ENCODE peak calls at places on chromosomes 3 and 15, in five cellular contexts. B is right lobe of liver; C is uterus; I is aorta; J is effector memory CD4-positive, alpha-beta T cell. H is an unnamed sample.
A peak's percentile ranks its signal among the peaks of the same experiment; 100 is the strongest.

GRCh38 chr3:143957447-143957846 is 14.2 kb upstream of the DIPK2A start:
- DNase-seq in C (no peak), B (no peak), I (no peak), J (no peak), H (no peak)

GRCh38 chr3:9730747-9731205 is 759 bp upstream of the BRPF1 start:
- DNase-seq in B (no peak), J (no peak), I (no peak), C (no peak), H (no peak)

GRCh38 chr3:142618917-142619401 is 22.8 kb downstream of the PLS1 start:
- DNase-seq in C (no peak), J (no peak), I (no peak), B (no peak), H (peak; percentile 22)

GRCh38 chr3:128433630-128434185 is 33.0 kb downstream of the DNAJB8 start:
- DNase-seq in C (no peak), J (no peak), I (no peak), B (no peak), H (no peak)

GRCh38 chr15:73982251-73982962 is 9.7 kb downstream of the STOML1 start:
- DNase-seq in C (peak; percentile 85), B (peak; percentile 68), J (no peak), I (peak; percentile 96), H (no peak)

GRCh38 chr3:81743096-81744025 is 18.1 kb downstream of the GBE1 start:
- DNase-seq in B (no peak), J (no peak), I (no peak), C (peak; percentile 37), H (no peak)

GRCh38 chr3:126866175-126866759 is 116.6 kb upstream of the PLXNA1 start:
- DNase-seq in B (no peak), C (no peak), J (no peak), I (no peak), H (no peak)

GRCh38 chr15:60009124-60009523 is 5.0 kb downstream of the FOXB1 start:
- DNase-seq in J (no peak), B (no peak), C (no peak), I (no peak), H (no peak)

GRCh38 chr3:88149146-88149515 is 628 bp upstream of the C3orf38 start:
- DNase-seq in J (no peak), C (no peak), B (no peak), I (no peak), H (peak; percentile 23)

GRCh38 chr3:143472731-143473523 is 353.4 kb downstream of the CHST2 start:
- DNase-seq in B (no peak), C (no peak), J (no peak), I (no peak), H (no peak)

GRCh38 chr3:128505771-128506170 is 12.8 kb upstream of the GATA2 start:
- DNase-seq in I (no peak), J (no peak), C (no peak), B (no peak), H (no peak)

GRCh38 chr3:128726691-128727031 is 678 bp downstream of the RAB7A start:
- DNase-seq in J (peak; percentile 20), C (peak; percentile 34), B (peak; percentile 79), I (peak; percentile 90), H (peak; percentile 70)

GRCh38 chr3:194306109-194306686 is 44.9 kb downstream of the CPN2 start:
- DNase-seq in B (no peak), J (peak; percentile 26), C (no peak), I (peak; percentile 72), H (no peak)

GRCh38 chr3:194308635-194309213 is 42.4 kb downstream of the CPN2 start:
- DNase-seq in B (no peak), I (peak; percentile 26), C (no peak), J (no peak), H (no peak)

GRCh38 chr3:194307849-194308248 is 43.3 kb downstream of the CPN2 start:
- DNase-seq in J (no peak), B (no peak), C (no peak), I (peak; percentile 34), H (no peak)

GRCh38 chr3:194305356-194306108 is 45.6 kb downstream of the CPN2 start:
- DNase-seq in B (no peak), C (no peak), I (peak; percentile 44), J (no peak), H (no peak)

DNA sequence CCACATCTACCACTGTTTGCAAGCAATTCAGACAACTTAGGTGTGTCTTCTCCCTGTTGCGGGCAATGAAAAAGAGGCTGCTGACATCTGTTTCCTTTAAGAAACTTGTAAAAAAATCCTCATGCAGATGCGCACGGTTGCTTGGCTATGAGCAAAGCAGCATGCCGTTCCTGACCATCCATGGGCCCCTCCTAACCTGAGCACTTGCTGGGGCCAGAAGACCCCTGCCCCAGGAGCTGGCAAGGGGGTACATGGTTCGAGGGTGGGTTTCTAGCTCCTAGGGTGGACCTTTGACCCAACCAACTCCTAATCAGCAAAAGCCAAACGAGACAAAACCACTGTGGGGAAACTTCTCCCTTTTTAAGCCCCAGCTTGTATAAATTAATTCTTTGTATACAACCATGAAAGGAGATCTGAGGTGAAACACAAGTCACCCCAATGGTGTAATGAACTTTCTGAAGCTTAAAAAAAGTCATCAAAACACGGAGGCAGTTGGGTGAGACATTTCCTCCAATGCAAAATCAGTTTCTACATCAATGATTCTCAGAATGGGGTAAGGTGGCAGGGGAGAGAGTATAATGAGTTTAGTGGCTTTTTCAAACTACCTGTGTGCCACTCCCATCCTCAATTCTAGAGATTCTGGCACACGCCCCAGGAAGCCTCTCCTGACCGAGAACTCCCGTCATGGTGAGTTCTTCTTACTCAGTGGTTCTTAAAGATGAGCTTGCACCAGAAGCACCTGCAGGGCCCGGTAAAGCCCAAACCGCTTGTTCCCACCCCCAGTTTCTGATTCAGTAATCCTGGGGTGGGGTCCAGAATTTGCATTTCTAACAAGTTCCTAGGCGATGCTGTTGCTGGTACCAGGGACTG is 44.1 kb downstream of the CPN2 start:
- DNase-seq in I (peak; percentile 31), C (no peak), B (no peak), J (no peak), H (no peak)
- H3K4me1 ChIP-seq in I (no peaks in the 10 kb centered on the region), C (no peaks in the 10 kb centered on the region), B (no peaks in the 10 kb centered on the region), J (peaks cover 31% of the 10 kb centered on the region), H (no peaks in the 10 kb centered on the region)

DNA sequence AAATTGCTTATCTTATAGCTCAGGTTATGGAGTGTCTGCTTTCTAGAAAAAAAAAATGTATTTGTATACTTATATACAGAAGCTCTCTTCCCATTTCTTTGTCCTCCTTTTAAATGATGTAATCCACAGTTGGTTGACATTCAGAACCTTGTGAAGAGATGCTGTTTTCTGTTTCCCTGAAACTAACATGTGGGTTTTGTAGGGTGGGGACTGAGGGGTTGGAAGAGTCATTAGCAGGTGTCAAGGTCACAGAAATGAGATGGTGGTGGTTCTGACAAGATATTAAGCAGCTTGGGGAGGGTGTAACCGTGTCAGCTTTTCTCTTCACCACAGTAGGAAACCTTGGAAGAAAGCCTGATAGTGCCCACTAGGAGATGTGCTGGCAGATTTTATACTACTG is 2.4 kb downstream of the RASA2 start:
- DNase-seq in B (no peak), I (no peak), J (no peak), C (no peak), H (no peak)
- H3K4me1 ChIP-seq in B (no peaks in the 10 kb centered on the region), I (no peaks in the 10 kb centered on the region), J (peaks cover 34% of the 10 kb centered on the region), C (peaks cover 4% of the 10 kb centered on the region), H (no peaks in the 10 kb centered on the region)

GRCh38 chr3:53772562-53773329 is 73.5 kb downstream of the CHDH start:
- DNase-seq in J (no peak), C (no peak), I (no peak), B (no peak), H (no peak)
- H3K4me1 ChIP-seq in J (no peaks in the 10 kb centered on the region), C (no peaks in the 10 kb centered on the region), I (peaks cover 4% of the 10 kb centered on the region), B (no peaks in the 10 kb centered on the region), H (peaks cover 6% of the 10 kb centered on the region)

DNA sequence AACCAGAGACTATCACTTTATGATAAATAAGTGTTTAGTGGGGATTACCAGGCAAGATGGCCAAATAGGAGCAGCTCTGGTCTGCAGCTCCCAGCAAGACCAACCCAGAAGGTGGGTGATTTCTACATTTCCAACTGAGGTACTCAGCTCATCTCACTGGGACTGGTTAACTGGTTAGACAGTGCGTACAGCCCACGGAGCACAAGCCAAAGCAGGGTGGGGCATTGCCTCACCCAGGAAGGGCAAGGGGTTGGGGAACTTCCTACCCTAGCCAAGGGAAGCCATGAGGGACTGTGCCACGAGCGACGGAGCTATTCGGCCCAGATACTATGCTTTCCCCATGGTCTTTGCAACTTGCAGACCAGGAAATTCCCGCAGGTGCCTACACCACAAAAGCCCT is 171.0 kb downstream of the CTNNB1 start:
- DNase-seq in J (no peak), B (no peak), I (no peak), C (no peak), H (no peak)
- H3K4me1 ChIP-seq in J (no peaks in the 10 kb centered on the region), B (no peaks in the 10 kb centered on the region), I (no peaks in the 10 kb centered on the region), C (no peaks in the 10 kb centered on the region), H (no peaks in the 10 kb centered on the region)

GRCh38 chr15:39784125-39784524 is 1.5 kb upstream of the FSIP1 start:
- DNase-seq in B (no peak), I (no peak), C (no peak), J (no peak), H (no peak)
- H3K4me1 ChIP-seq in B (peaks cover 3% of the 10 kb centered on the region), I (no peaks in the 10 kb centered on the region), C (no peaks in the 10 kb centered on the region), J (peaks cover 6% of the 10 kb centered on the region), H (peaks cover 9% of the 10 kb centered on the region)

GRCh38 chr3:45974686-45975085 is 20.9 kb downstream of the FYCO1 start:
- DNase-seq in J (no peak), I (no peak), B (no peak), C (no peak), H (no peak)
- H3K4me1 ChIP-seq in J (peaks cover 50% of the 10 kb centered on the region), I (peaks cover 3% of the 10 kb centered on the region), B (no peaks in the 10 kb centered on the region), C (peaks cover 27% of the 10 kb centered on the region), H (no peaks in the 10 kb centered on the region)

DNA sequence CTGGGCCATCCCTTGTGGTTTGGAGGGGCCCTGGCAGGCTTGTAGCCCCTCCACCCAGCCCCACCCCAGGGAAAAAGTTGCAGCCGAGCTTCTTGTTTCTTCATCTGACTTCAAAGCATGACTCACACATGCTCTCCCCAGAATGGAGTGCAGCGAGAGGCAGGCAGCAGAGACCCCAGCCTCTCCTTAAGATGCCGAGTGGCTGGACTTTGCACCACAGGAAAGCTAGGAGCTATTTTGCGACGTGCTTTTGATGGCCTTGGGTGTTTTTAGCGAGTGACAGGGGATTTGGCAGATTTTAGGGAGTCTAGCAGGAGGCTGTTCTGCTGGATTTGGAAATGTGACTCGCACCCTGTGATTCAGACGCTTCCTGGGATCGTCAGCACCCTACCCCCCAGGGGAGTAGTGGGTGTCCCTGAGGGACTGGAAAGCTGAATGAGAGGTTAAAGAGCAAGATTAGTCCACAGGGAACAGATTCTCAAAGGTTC is 14.2 kb downstream of the BAHD1 start:
- DNase-seq in C (no peak), B (no peak), J (no peak), I (no peak), H (no peak)
- H3K4me1 ChIP-seq in C (no peaks in the 10 kb centered on the region), B (no peaks in the 10 kb centered on the region), J (peaks cover 56% of the 10 kb centered on the region), I (no peaks in the 10 kb centered on the region), H (peaks cover 9% of the 10 kb centered on the region)

GRCh38 chr15:31295660-31296059 is 31.0 kb upstream of the KLF13 start:
- DNase-seq in J (no peak), I (no peak), C (no peak), B (peak; percentile 70), H (no peak)
- H3K4me1 ChIP-seq in J (no peaks in the 10 kb centered on the region), I (no peaks in the 10 kb centered on the region), C (no peaks in the 10 kb centered on the region), B (peaks cover 4% of the 10 kb centered on the region), H (no peaks in the 10 kb centered on the region)